ENCODE peak calls at places on chromosomes 13 and 19, in six cellular contexts. One of them, this sample, is unnamed.
A peak's percentile ranks its signal among the peaks of the same experiment; 100 is the strongest.

GRCh38 chr13:101065314-101065713 is 351.0 kb downstream of the NALCN start:
- DNase-seq in activated CD8-positive, alpha-beta memory T cell treated with anti-CD3 and anti-CD28 coated beads, Interleukin-2, amount 10 ng/mL, durations not matched to agents 7 days and 5 days: no peak
- DNase-seq in ELF-1: no peak
- DNase-seq in PC-3: no peak
- DNase-seq in GM04504: peak; percentile 60
- DNase-seq in nephron progenitor cell: no peak
- DNase-seq in this sample: no peak

GRCh38 chr13:28299941-28300340 is 161.6 kb downstream of the PAN3 start:
- DNase-seq in activated CD8-positive, alpha-beta memory T cell treated with anti-CD3 and anti-CD28 coated beads, Interleukin-2, amount 10 ng/mL, durations not matched to agents 7 days and 5 days: no peak
- DNase-seq in ELF-1: no peak
- DNase-seq in PC-3: no peak
- DNase-seq in GM04504: no peak
- DNase-seq in nephron progenitor cell: no peak
- DNase-seq in this sample: no peak

GRCh38 chr19:41192574-41193419 is at the start of gene CYP2S1:
- DNase-seq in activated CD8-positive, alpha-beta memory T cell treated with anti-CD3 and anti-CD28 coated beads, Interleukin-2, amount 10 ng/mL, durations not matched to agents 7 days and 5 days: no peak
- DNase-seq in ELF-1: peak; percentile 84
- DNase-seq in PC-3: peak; percentile 57
- DNase-seq in GM04504: no peak
- DNase-seq in nephron progenitor cell: peak; percentile 65
- DNase-seq in this sample: no peak

GRCh38 chr19:28869459-28869858 is 343.5 kb downstream of the UQCRFS1 start:
- DNase-seq in activated CD8-positive, alpha-beta memory T cell treated with anti-CD3 and anti-CD28 coated beads, Interleukin-2, amount 10 ng/mL, durations not matched to agents 7 days and 5 days: no peak
- DNase-seq in ELF-1: no peak
- DNase-seq in PC-3: no peak
- DNase-seq in GM04504: no peak
- DNase-seq in nephron progenitor cell: no peak
- DNase-seq in this sample: no peak

GRCh38 chr13:104017317-104017716 is 951.1 kb upstream of the SLC10A2 start:
- DNase-seq in activated CD8-positive, alpha-beta memory T cell treated with anti-CD3 and anti-CD28 coated beads, Interleukin-2, amount 10 ng/mL, durations not matched to agents 7 days and 5 days: no peak
- DNase-seq in ELF-1: no peak
- DNase-seq in PC-3: no peak
- DNase-seq in GM04504: no peak
- DNase-seq in nephron progenitor cell: no peak
- DNase-seq in this sample: no peak

GRCh38 chr13:111315347-111315995 is 5.0 kb upstream of the TEX29 start:
- DNase-seq in activated CD8-positive, alpha-beta memory T cell treated with anti-CD3 and anti-CD28 coated beads, Interleukin-2, amount 10 ng/mL, durations not matched to agents 7 days and 5 days: no peak
- DNase-seq in ELF-1: peak; percentile 25
- DNase-seq in PC-3: no peak
- DNase-seq in GM04504: no peak
- DNase-seq in nephron progenitor cell: no peak
- DNase-seq in this sample: no peak

GRCh38 chr13:107441279-107441678 is 774.1 kb downstream of the LIG4 start:
- DNase-seq in activated CD8-positive, alpha-beta memory T cell treated with anti-CD3 and anti-CD28 coated beads, Interleukin-2, amount 10 ng/mL, durations not matched to agents 7 days and 5 days: no peak
- DNase-seq in ELF-1: no peak
- DNase-seq in PC-3: peak; percentile 25
- DNase-seq in GM04504: peak; percentile 47
- DNase-seq in nephron progenitor cell: no peak
- DNase-seq in this sample: no peak

GRCh38 chr13:76632388-76633044 is 253.7 kb downstream of the KCTD12 start:
- DNase-seq in activated CD8-positive, alpha-beta memory T cell treated with anti-CD3 and anti-CD28 coated beads, Interleukin-2, amount 10 ng/mL, durations not matched to agents 7 days and 5 days: no peak
- DNase-seq in ELF-1: peak; percentile 8
- DNase-seq in PC-3: no peak
- DNase-seq in GM04504: no peak
- DNase-seq in nephron progenitor cell: peak; percentile 46
- DNase-seq in this sample: no peak

GRCh38 chr19:5308471-5309437 is 31.9 kb downstream of the PTPRS start:
- DNase-seq in activated CD8-positive, alpha-beta memory T cell treated with anti-CD3 and anti-CD28 coated beads, Interleukin-2, amount 10 ng/mL, durations not matched to agents 7 days and 5 days: no peak
- DNase-seq in ELF-1: peak; percentile 36
- DNase-seq in PC-3: no peak
- DNase-seq in GM04504: no peak
- DNase-seq in nephron progenitor cell: no peak
- DNase-seq in this sample: no peak

GRCh38 chr19:44776402-44777096 is 1.1 kb upstream of the CBLC start:
- DNase-seq in activated CD8-positive, alpha-beta memory T cell treated with anti-CD3 and anti-CD28 coated beads, Interleukin-2, amount 10 ng/mL, durations not matched to agents 7 days and 5 days: no peak
- DNase-seq in ELF-1: no peak
- DNase-seq in PC-3: peak; percentile 88
- DNase-seq in GM04504: no peak
- DNase-seq in nephron progenitor cell: no peak
- DNase-seq in this sample: no peak

GRCh38 chr19:6687117-6687516 is 17.2 kb upstream of the TNFSF14 start:
- DNase-seq in activated CD8-positive, alpha-beta memory T cell treated with anti-CD3 and anti-CD28 coated beads, Interleukin-2, amount 10 ng/mL, durations not matched to agents 7 days and 5 days: no peak
- DNase-seq in ELF-1: no peak
- DNase-seq in PC-3: no peak
- DNase-seq in GM04504: no peak
- DNase-seq in nephron progenitor cell: no peak
- DNase-seq in this sample: no peak

GRCh38 chr13:88802886-88803285 is 1131.7 kb downstream of the SLITRK5 start:
- DNase-seq in activated CD8-positive, alpha-beta memory T cell treated with anti-CD3 and anti-CD28 coated beads, Interleukin-2, amount 10 ng/mL, durations not matched to agents 7 days and 5 days: no peak
- DNase-seq in ELF-1: no peak
- DNase-seq in PC-3: peak; percentile 2
- DNase-seq in GM04504: no peak
- DNase-seq in nephron progenitor cell: no peak
- DNase-seq in this sample: no peak

GRCh38 chr19:10655457-10656312 is 1.5 kb downstream of the ILF3 start:
- DNase-seq in activated CD8-positive, alpha-beta memory T cell treated with anti-CD3 and anti-CD28 coated beads, Interleukin-2, amount 10 ng/mL, durations not matched to agents 7 days and 5 days: peak; percentile 51
- DNase-seq in ELF-1: peak; percentile 83
- DNase-seq in PC-3: peak; percentile 39
- DNase-seq in GM04504: peak; percentile 32
- DNase-seq in nephron progenitor cell: peak; percentile 25
- DNase-seq in this sample: no peak

GRCh38 chr13:23547000-23547590 is 23.1 kb upstream of the TNFRSF19 start:
- DNase-seq in activated CD8-positive, alpha-beta memory T cell treated with anti-CD3 and anti-CD28 coated beads, Interleukin-2, amount 10 ng/mL, durations not matched to agents 7 days and 5 days: no peak
- DNase-seq in ELF-1: peak; percentile 18
- DNase-seq in PC-3: no peak
- DNase-seq in GM04504: no peak
- DNase-seq in nephron progenitor cell: peak; percentile 34
- DNase-seq in this sample: no peak

GRCh38 chr19:55486971-55487883 is 1.0 kb upstream of the SSC5D start:
- DNase-seq in activated CD8-positive, alpha-beta memory T cell treated with anti-CD3 and anti-CD28 coated beads, Interleukin-2, amount 10 ng/mL, durations not matched to agents 7 days and 5 days: no peak
- DNase-seq in ELF-1: peak; percentile 92
- DNase-seq in PC-3: peak; percentile 81
- DNase-seq in GM04504: peak; percentile 95
- DNase-seq in nephron progenitor cell: peak; percentile 68
- DNase-seq in this sample: peak; percentile 41

GRCh38 chr19:46620716-46621115 is 4.2 kb downstream of the PTGIR start:
- DNase-seq in activated CD8-positive, alpha-beta memory T cell treated with anti-CD3 and anti-CD28 coated beads, Interleukin-2, amount 10 ng/mL, durations not matched to agents 7 days and 5 days: no peak
- DNase-seq in ELF-1: no peak
- DNase-seq in PC-3: no peak
- DNase-seq in GM04504: no peak
- DNase-seq in nephron progenitor cell: no peak
- DNase-seq in this sample: no peak

GRCh38 chr13:60090579-60090978 is 73.1 kb downstream of the DIAPH3 start:
- DNase-seq in activated CD8-positive, alpha-beta memory T cell treated with anti-CD3 and anti-CD28 coated beads, Interleukin-2, amount 10 ng/mL, durations not matched to agents 7 days and 5 days: no peak
- DNase-seq in ELF-1: no peak
- DNase-seq in PC-3: no peak
- DNase-seq in GM04504: no peak
- DNase-seq in nephron progenitor cell: no peak
- DNase-seq in this sample: no peak

GRCh38 chr13:98690348-98691041 is 62.0 kb downstream of the SLC15A1 start:
- DNase-seq in activated CD8-positive, alpha-beta memory T cell treated with anti-CD3 and anti-CD28 coated beads, Interleukin-2, amount 10 ng/mL, durations not matched to agents 7 days and 5 days: no peak
- DNase-seq in ELF-1: peak; percentile 58
- DNase-seq in PC-3: no peak
- DNase-seq in GM04504: no peak
- DNase-seq in nephron progenitor cell: no peak
- DNase-seq in this sample: no peak

GRCh38 chr19:51607077-51607476 is 23.1 kb downstream of the SIGLEC5 start:
- DNase-seq in activated CD8-positive, alpha-beta memory T cell treated with anti-CD3 and anti-CD28 coated beads, Interleukin-2, amount 10 ng/mL, durations not matched to agents 7 days and 5 days: peak; percentile 71
- DNase-seq in ELF-1: no peak
- DNase-seq in PC-3: no peak
- DNase-seq in GM04504: no peak
- DNase-seq in nephron progenitor cell: no peak
- DNase-seq in this sample: no peak

GRCh38 chr19:18416778-18417249 is 2.4 kb upstream of the SSBP4 start:
- DNase-seq in activated CD8-positive, alpha-beta memory T cell treated with anti-CD3 and anti-CD28 coated beads, Interleukin-2, amount 10 ng/mL, durations not matched to agents 7 days and 5 days: peak; percentile 84
- DNase-seq in ELF-1: peak; percentile 89
- DNase-seq in PC-3: peak; percentile 67
- DNase-seq in GM04504: peak; percentile 82
- DNase-seq in nephron progenitor cell: peak; percentile 90
- DNase-seq in this sample: no peak

GRCh38 chr19:2798733-2799132 is 13.4 kb downstream of the THOP1 start:
- DNase-seq in activated CD8-positive, alpha-beta memory T cell treated with anti-CD3 and anti-CD28 coated beads, Interleukin-2, amount 10 ng/mL, durations not matched to agents 7 days and 5 days: no peak
- DNase-seq in ELF-1: peak; percentile 17
- DNase-seq in PC-3: peak; percentile 14
- DNase-seq in GM04504: no peak
- DNase-seq in nephron progenitor cell: no peak
- DNase-seq in this sample: no peak

GRCh38 chr13:41004875-41005693 is 14.0 kb downstream of the ELF1 start:
- DNase-seq in activated CD8-positive, alpha-beta memory T cell treated with anti-CD3 and anti-CD28 coated beads, Interleukin-2, amount 10 ng/mL, durations not matched to agents 7 days and 5 days: peak; percentile 51
- DNase-seq in ELF-1: no peak
- DNase-seq in PC-3: peak; percentile 8
- DNase-seq in GM04504: no peak
- DNase-seq in nephron progenitor cell: no peak
- DNase-seq in this sample: peak; percentile 66

GRCh38 chr19:13057147-13057572 is 45.5 kb downstream of the LYL1 start:
- DNase-seq in activated CD8-positive, alpha-beta memory T cell treated with anti-CD3 and anti-CD28 coated beads, Interleukin-2, amount 10 ng/mL, durations not matched to agents 7 days and 5 days: no peak
- DNase-seq in ELF-1: peak; percentile 25
- DNase-seq in PC-3: peak; percentile 34
- DNase-seq in GM04504: no peak
- DNase-seq in nephron progenitor cell: no peak
- DNase-seq in this sample: no peak

GRCh38 chr13:113786262-113786841 is 27.3 kb downstream of the TMEM255B start:
- DNase-seq in activated CD8-positive, alpha-beta memory T cell treated with anti-CD3 and anti-CD28 coated beads, Interleukin-2, amount 10 ng/mL, durations not matched to agents 7 days and 5 days: no peak
- DNase-seq in ELF-1: no peak
- DNase-seq in PC-3: peak; percentile 15
- DNase-seq in GM04504: no peak
- DNase-seq in nephron progenitor cell: no peak
- DNase-seq in this sample: peak; percentile 19

GRCh38 chr13:20128459-20128927 is 32.4 kb downstream of the GJA3 start:
- DNase-seq in activated CD8-positive, alpha-beta memory T cell treated with anti-CD3 and anti-CD28 coated beads, Interleukin-2, amount 10 ng/mL, durations not matched to agents 7 days and 5 days: no peak
- DNase-seq in ELF-1: peak; percentile 22
- DNase-seq in PC-3: peak; percentile 50
- DNase-seq in GM04504: no peak
- DNase-seq in nephron progenitor cell: peak; percentile 21
- DNase-seq in this sample: no peak

GRCh38 chr19:3034845-3035541 is 5.9 kb upstream of the TLE2 start:
- DNase-seq in activated CD8-positive, alpha-beta memory T cell treated with anti-CD3 and anti-CD28 coated beads, Interleukin-2, amount 10 ng/mL, durations not matched to agents 7 days and 5 days: peak; percentile 76
- DNase-seq in ELF-1: peak; percentile 66
- DNase-seq in PC-3: no peak
- DNase-seq in GM04504: no peak
- DNase-seq in nephron progenitor cell: no peak
- DNase-seq in this sample: peak; percentile 47

GRCh38 chr13:81872581-81872980 is 1531.7 kb upstream of the SPRY2 start:
- DNase-seq in activated CD8-positive, alpha-beta memory T cell treated with anti-CD3 and anti-CD28 coated beads, Interleukin-2, amount 10 ng/mL, durations not matched to agents 7 days and 5 days: no peak
- DNase-seq in ELF-1: peak; percentile 38
- DNase-seq in PC-3: peak; percentile 43
- DNase-seq in GM04504: no peak
- DNase-seq in nephron progenitor cell: peak; percentile 2
- DNase-seq in this sample: no peak

GRCh38 chr13:34570954-34571353 is 371.1 kb upstream of the NBEA start:
- DNase-seq in activated CD8-positive, alpha-beta memory T cell treated with anti-CD3 and anti-CD28 coated beads, Interleukin-2, amount 10 ng/mL, durations not matched to agents 7 days and 5 days: no peak
- DNase-seq in ELF-1: no peak
- DNase-seq in PC-3: no peak
- DNase-seq in GM04504: no peak
- DNase-seq in nephron progenitor cell: no peak
- DNase-seq in this sample: no peak

GRCh38 chr13:41678320-41678719 is 221.0 kb downstream of the RGCC start:
- DNase-seq in activated CD8-positive, alpha-beta memory T cell treated with anti-CD3 and anti-CD28 coated beads, Interleukin-2, amount 10 ng/mL, durations not matched to agents 7 days and 5 days: no peak
- DNase-seq in ELF-1: no peak
- DNase-seq in PC-3: no peak
- DNase-seq in GM04504: peak; percentile 41
- DNase-seq in nephron progenitor cell: no peak
- DNase-seq in this sample: no peak

GRCh38 chr13:47829684-47830083 is 171.4 kb downstream of the SUCLA2 start:
- DNase-seq in activated CD8-positive, alpha-beta memory T cell treated with anti-CD3 and anti-CD28 coated beads, Interleukin-2, amount 10 ng/mL, durations not matched to agents 7 days and 5 days: no peak
- DNase-seq in ELF-1: no peak
- DNase-seq in PC-3: no peak
- DNase-seq in GM04504: peak; percentile 11
- DNase-seq in nephron progenitor cell: no peak
- DNase-seq in this sample: no peak

GRCh38 chr19:7833225-7834156 is 3.5 kb downstream of the EVI5L start:
- DNase-seq in activated CD8-positive, alpha-beta memory T cell treated with anti-CD3 and anti-CD28 coated beads, Interleukin-2, amount 10 ng/mL, durations not matched to agents 7 days and 5 days: no peak
- DNase-seq in ELF-1: no peak
- DNase-seq in PC-3: peak; percentile 90
- DNase-seq in GM04504: no peak
- DNase-seq in nephron progenitor cell: no peak
- DNase-seq in this sample: no peak

GRCh38 chr13:80630685-80631121 is 289.8 kb upstream of the SPRY2 start:
- DNase-seq in activated CD8-positive, alpha-beta memory T cell treated with anti-CD3 and anti-CD28 coated beads, Interleukin-2, amount 10 ng/mL, durations not matched to agents 7 days and 5 days: no peak
- DNase-seq in ELF-1: no peak
- DNase-seq in PC-3: peak; percentile 4
- DNase-seq in GM04504: no peak
- DNase-seq in nephron progenitor cell: no peak
- DNase-seq in this sample: no peak

GRCh38 chr13:77820431-77821149 is 98.0 kb downstream of the EDNRB start:
- DNase-seq in activated CD8-positive, alpha-beta memory T cell treated with anti-CD3 and anti-CD28 coated beads, Interleukin-2, amount 10 ng/mL, durations not matched to agents 7 days and 5 days: no peak
- DNase-seq in ELF-1: peak; percentile 10
- DNase-seq in PC-3: peak; percentile 8
- DNase-seq in GM04504: no peak
- DNase-seq in nephron progenitor cell: no peak
- DNase-seq in this sample: no peak